ENCODE peak calls at places on chromosomes 16 and 17, in six cellular contexts. S is activated naive CD4-positive, alpha-beta T cell; J is cardiac muscle cell; G is non-pigmented ciliary epithelial cell; K is activated effector memory CD4-positive, alpha-beta T cell treated with anti-CD3 and anti-CD28 coated beads, Interleukin-2, amount 50 U/mL, for 16 hours; Q is T-cell. U is an unnamed sample.

GRCh38 chr17:72456026-72456569 is 335.3 kb downstream of the SOX9 start:
- DNase-seq in Q (no peak), J (no peak), K (peak), S (no peak), G (peak), U (no peak)

GRCh38 chr16:85995591-85996461 is 96.9 kb downstream of the IRF8 start:
- DNase-seq in G (no peak), Q (no peak), K (peak), J (no peak), S (no peak), U (no peak)

GRCh38 chr17:9465216-9465921 is 110.3 kb downstream of the STX8 start:
- DNase-seq in G (no peak), S (no peak), K (no peak), J (peak), Q (no peak), U (no peak)

GRCh38 chr17:66549731-66550207 is 247.4 kb downstream of the PRKCA start:
- DNase-seq in G (peak), Q (no peak), K (no peak), S (no peak), J (no peak), U (no peak)

GRCh38 chr16:56669840-56670639 is 426 bp downstream of the MT1H start:
- DNase-seq in Q (no peak), K (no peak), S (no peak), J (no peak), G (no peak), U (no peak)

GRCh38 chr17:57544381-57544780 is 200.7 kb downstream of the CCDC182 start:
- DNase-seq in Q (no peak), G (no peak), S (no peak), K (no peak), J (no peak), U (no peak)

GRCh38 chr16:25106567-25107465 is 4.7 kb upstream of the LCMT1 start:
- DNase-seq in J (peak), Q (peak), G (no peak), S (peak), K (peak), U (peak)

GRCh38 chr16:5581963-5582362 is 484.4 kb upstream of the EEF2KMT start:
- DNase-seq in Q (no peak), J (no peak), S (no peak), K (no peak), G (no peak), U (no peak)

GRCh38 chr17:6435968-6436367 is 1.0 kb upstream of the AIPL1 start:
- DNase-seq in J (peak), K (peak), Q (peak), G (no peak), S (peak), U (peak)

GRCh38 chr17:30174556-30174955 is 57.9 kb downstream of the NSRP1 start:
- DNase-seq in J (no peak), Q (no peak), G (no peak), S (no peak), K (no peak), U (no peak)

GRCh38 chr16:14286381-14287230 is 215.5 kb downstream of the MRTFB start:
- DNase-seq in K (peak), G (no peak), J (no peak), S (peak), Q (peak), U (no peak)

GRCh38 chr17:14222611-14223010 is 14.1 kb downstream of the CDRT15 start:
- DNase-seq in G (no peak), J (no peak), K (no peak), Q (no peak), S (no peak), U (no peak)

GRCh38 chr16:11629071-11630030 is 38.9 kb upstream of the SNN start:
- DNase-seq in Q (no peak), J (no peak), S (no peak), K (no peak), G (no peak), U (no peak)

GRCh38 chr16:4264546-4264945 is 8.3 kb downstream of the TFAP4 start:
- DNase-seq in K (no peak), S (no peak), J (no peak), G (no peak), Q (no peak), U (no peak)

GRCh38 chr16:30434852-30435251 is 5.0 kb upstream of the DCTPP1 start:
- DNase-seq in J (no peak), S (no peak), G (no peak), Q (no peak), K (peak), U (no peak)

GRCh38 chr16:3137267-3137666 is 2.4 kb downstream of the ZNF213 start:
- DNase-seq in J (no peak), S (no peak), Q (no peak), K (no peak), G (no peak), U (no peak)

GRCh38 chr16:56093055-56093454 is 98.2 kb upstream of the GNAO1 start:
- DNase-seq in Q (no peak), S (no peak), G (no peak), K (no peak), J (no peak), U (no peak)

GRCh38 chr17:41730479-41730878 is 4.0 kb downstream of the HAP1 start:
- DNase-seq in S (no peak), K (no peak), G (no peak), J (no peak), Q (no peak), U (no peak)

GRCh38 chr17:20244671-20245070 is 222.7 kb downstream of the LGALS9B start:
- DNase-seq in K (no peak), Q (no peak), S (no peak), J (no peak), G (no peak), U (no peak)

GRCh38 chr17:79646721-79647455 is 36.0 kb upstream of the RBFOX3 start:
- DNase-seq in G (no peak), K (peak), S (no peak), Q (no peak), J (no peak), U (no peak)

GRCh38 chr17:51319186-51319585 is 58.8 kb downstream of the UTP18 start:
- DNase-seq in S (no peak), J (no peak), G (no peak), K (no peak), Q (no peak), U (no peak)

GRCh38 chr16:23207485-23207884 is 24.9 kb downstream of the SCNN1G start:
- DNase-seq in S (no peak), J (no peak), Q (no peak), G (no peak), K (no peak), U (no peak)

GRCh38 chr17:61458491-61459433 is 6.5 kb downstream of the TBX4 start:
- DNase-seq in K (peak), S (no peak), Q (no peak), J (no peak), G (no peak), U (no peak)

GRCh38 chr17:5354886-5355415 is 64.5 kb downstream of the NUP88 start:
- DNase-seq in K (no peak), G (no peak), J (no peak), Q (no peak), S (no peak), U (no peak)

GRCh38 chr16:15701367-15701766 is 51.3 kb downstream of the NDE1 start:
- DNase-seq in J (no peak), S (no peak), K (no peak), G (no peak), Q (no peak), U (no peak)

GRCh38 chr17:69608808-69609494 is 194.5 kb downstream of the MAP2K6 start:
- DNase-seq in G (peak), J (no peak), S (no peak), Q (no peak), K (no peak), U (no peak)

GRCh38 chr17:57924677-57925076 is 30.5 kb downstream of the CUEDC1 start:
- DNase-seq in J (no peak), Q (no peak), K (no peak), S (no peak), G (no peak), U (no peak)

GRCh38 chr16:64780445-64780844 is 341.4 kb downstream of the CDH11 start:
- DNase-seq in S (no peak), G (no peak), K (no peak), Q (no peak), J (no peak), U (no peak)

GRCh38 chr16:85014311-85014710 is 3.0 kb upstream of the ZDHHC7 start:
- DNase-seq in K (no peak), G (no peak), Q (no peak), J (no peak), S (no peak), U (no peak)

GRCh38 chr17:61431594-61432311 is 20.5 kb upstream of the TBX4 start:
- DNase-seq in G (no peak), K (no peak), Q (no peak), J (no peak), S (no peak), U (no peak)

GRCh38 chr16:31168848-31169247 is 11.1 kb upstream of the FUS start:
- DNase-seq in S (no peak), J (no peak), G (no peak), Q (no peak), K (no peak), U (no peak)

GRCh38 chr16:12096162-12096781 is 119.7 kb downstream of the SNX29 start:
- DNase-seq in S (no peak), J (no peak), K (peak), G (no peak), Q (no peak), U (no peak)

GRCh38 chr16:30112197-30113030 is 923 bp downstream of the GDPD3 start:
- DNase-seq in S (peak), K (peak), G (no peak), Q (peak), J (peak), U (peak)

GRCh38 chr16:54331241-54332002 is 44.8 kb upstream of the IRX3 start:
- DNase-seq in J (no peak), K (no peak), Q (no peak), S (no peak), G (no peak), U (no peak)

GRCh38 chr16:19102187-19102872 is 11.4 kb upstream of the ITPRIPL2 start:
- DNase-seq in J (no peak), G (no peak), K (no peak), Q (no peak), S (no peak), U (no peak)

GRCh38 chr17:47704116-47704515 is 10.2 kb downstream of the TBKBP1 start:
- DNase-seq in J (no peak), S (no peak), Q (no peak), G (no peak), K (no peak), U (no peak)

GRCh38 chr17:26818736-26819135 is 475.2 kb upstream of the WSB1 start:
- DNase-seq in S (no peak), K (no peak), J (no peak), Q (no peak), G (no peak), U (no peak)

GRCh38 chr16:12094537-12095265 is 118.2 kb downstream of the SNX29 start:
- DNase-seq in Q (no peak), J (no peak), S (no peak), K (peak), G (no peak), U (no peak)

GRCh38 chr17:78117027-78117981 is 11.3 kb downstream of the TMC6 start:
- DNase-seq in J (peak), G (no peak), S (peak), Q (peak), K (no peak), U (no peak)

GRCh38 chr17:73013299-73013698 is 79.2 kb downstream of the SLC39A11 start:
- DNase-seq in G (no peak), Q (no peak), J (no peak), S (no peak), K (no peak), U (no peak)